ENCODE peak calls at places on chromosomes 5 and 9, in eight cellular contexts. L is HFF-Myc; T is cardiac fibroblast; H is CD8-positive, alpha-beta T cell; Q is fibroblast of the aortic adventitia; B is endodermal cell; C is fibroblast of pulmonary artery; V is hepatocyte. G is an unnamed sample.

GRCh38 chr9:107861075-107861474 is 371.5 kb upstream of the KLF4 start:
- DNase-seq in L (no peak), T (no peak), H (no peak), Q (no peak), B (no peak), C (no peak), V (no peak), G (no peak)

GRCh38 chr5:147188200-147189108 is 46.4 kb upstream of the STK32A start:
- DNase-seq in L (peak; percentile 39), T (peak; percentile 80), H (peak; percentile 52), Q (peak; percentile 84), B (peak; percentile 64), C (peak; percentile 84), V (peak; percentile 88), G (peak; percentile 69)

GRCh38 chr5:33713087-33713486 is 178.7 kb downstream of the ADAMTS12 start:
- DNase-seq in L (no peak), T (no peak), H (no peak), Q (peak; percentile 25), B (no peak), C (no peak), V (no peak), G (no peak)

GRCh38 chr5:87246046-87246445 is 21.6 kb upstream of the RASA1 start:
- DNase-seq in L (no peak), T (no peak), H (no peak), Q (no peak), B (no peak), C (no peak), V (no peak), G (peak; percentile 23)

GRCh38 chr5:78593465-78593864 is 55.1 kb downstream of the LHFPL2 start:
- DNase-seq in L (no peak), T (no peak), H (no peak), Q (no peak), B (no peak), C (no peak), V (no peak), G (no peak)

GRCh38 chr5:127072861-127073846 is at the start of gene C5orf63:
- DNase-seq in L (no peak), T (peak; percentile 26), H (peak; percentile 55), Q (peak; percentile 30), B (peak; percentile 65), C (peak; percentile 29), V (no peak), G (peak; percentile 11)

GRCh38 chr9:34157308-34157707 is 21.5 kb upstream of the UBAP1 start:
- DNase-seq in L (no peak), T (peak; percentile 12), H (no peak), Q (no peak), B (no peak), C (no peak), V (no peak), G (no peak)

GRCh38 chr9:70439991-70440706 is 25.7 kb upstream of the KLF9 start:
- DNase-seq in L (no peak), T (peak; percentile 22), H (no peak), Q (no peak), B (no peak), C (peak; percentile 32), V (no peak), G (no peak)

GRCh38 chr9:93644397-93645088 is 68.2 kb downstream of the PHF2 start:
- DNase-seq in L (no peak), T (no peak), H (peak; percentile 3), Q (no peak), B (no peak), C (no peak), V (no peak), G (no peak)

GRCh38 chr5:1343315-1343751 is 1.6 kb downstream of the CLPTM1L start:
- DNase-seq in L (no peak), T (no peak), H (no peak), Q (no peak), B (no peak), C (no peak), V (no peak), G (no peak)

GRCh38 chr5:113250341-113250953 is 184.3 kb downstream of the TSSK1B start:
- DNase-seq in L (peak; percentile 85), T (peak; percentile 97), H (no peak), Q (peak; percentile 97), B (no peak), C (peak; percentile 99), V (peak; percentile 27), G (peak; percentile 79)

GRCh38 chr5:16179936-16180788 is 571 bp upstream of the MARCHF11 start:
- DNase-seq in L (no peak), T (no peak), H (no peak), Q (no peak), B (peak; percentile 69), C (no peak), V (peak; percentile 6), G (no peak)

GRCh38 chr9:137515338-137515724 is 34.9 kb downstream of the PNPLA7 start:
- DNase-seq in L (no peak), T (no peak), H (no peak), Q (no peak), B (no peak), C (no peak), V (no peak), G (no peak)

GRCh38 chr9:13804532-13804931 is 509.4 kb downstream of the NFIB start:
- DNase-seq in L (no peak), T (no peak), H (no peak), Q (no peak), B (no peak), C (no peak), V (no peak), G (no peak)

GRCh38 chr9:95197692-95198271 is 119.7 kb downstream of the FANCC start:
- DNase-seq in L (peak; percentile 29), T (peak; percentile 65), H (no peak), Q (peak; percentile 84), B (no peak), C (peak; percentile 45), V (no peak), G (peak; percentile 60)

GRCh38 chr9:113148377-113148715 is 2.5 kb upstream of the SLC31A2 start:
- DNase-seq in L (no peak), T (no peak), H (no peak), Q (no peak), B (no peak), C (no peak), V (no peak), G (no peak)

GRCh38 chr5:763397-763796 is 21.1 kb downstream of the ZDHHC11B start:
- DNase-seq in L (no peak), T (no peak), H (no peak), Q (no peak), B (no peak), C (no peak), V (no peak), G (no peak)

DNA sequence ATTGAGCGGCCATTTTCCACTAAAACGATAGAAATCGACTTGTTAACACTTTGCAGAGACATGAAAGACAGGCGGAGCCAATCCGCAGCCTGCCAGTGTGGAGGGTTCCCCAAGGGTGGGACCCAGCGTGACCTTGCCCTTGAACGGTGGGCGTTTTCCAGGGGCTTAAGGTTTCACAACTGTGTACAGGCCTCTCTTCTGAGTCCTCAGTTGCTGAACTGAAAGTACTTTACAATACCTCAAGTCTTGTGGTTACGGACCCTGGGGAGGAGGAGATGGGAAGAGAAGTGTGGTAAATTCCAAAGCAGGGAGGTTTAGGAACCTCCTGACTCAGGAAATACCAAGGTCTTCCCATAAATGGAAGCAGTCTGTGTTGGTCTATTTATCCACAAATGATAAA is 68.2 kb upstream of the CKMT2 start:
- DNase-seq in L (no peak), T (no peak), H (no peak), Q (peak; percentile 11), B (no peak), C (peak; percentile 13), V (no peak), G (peak; percentile 15)
- TF ChIP-seq CTCF in L (no peak), T (no peak), H (no peak), Q (no peak), B (no peak), C (no peak), V (no peak), G (no peak)

GRCh38 chr5:67050635-67051034 is 146.0 kb downstream of the CD180 start:
- DNase-seq in L (no peak), T (no peak), H (no peak), Q (no peak), B (no peak), C (no peak), V (no peak), G (no peak)
- H3K4me3 ChIP-seq in L (no peak overlapping the region), T (no peak overlapping the region), H (no peak overlapping the region), Q (no peak overlapping the region), B (no peak overlapping the region), C (no peak overlapping the region), V (no peak overlapping the region), G (no peak overlapping the region)

GRCh38 chr5:82259172-82259800 is 18.9 kb downstream of the RPS23 start:
- DNase-seq in L (no peak), T (peak; percentile 51), H (no peak), Q (peak; percentile 54), B (no peak), C (peak; percentile 56), V (peak; percentile 13), G (peak; percentile 36)
- TF ChIP-seq CTCF in L (peak; percentile 41), T (peak; percentile 44), H (no peak), Q (peak; percentile 58), B (peak; percentile 73), C (peak; percentile 58), V (peak; percentile 66), G (peak; percentile 57)

DNA sequence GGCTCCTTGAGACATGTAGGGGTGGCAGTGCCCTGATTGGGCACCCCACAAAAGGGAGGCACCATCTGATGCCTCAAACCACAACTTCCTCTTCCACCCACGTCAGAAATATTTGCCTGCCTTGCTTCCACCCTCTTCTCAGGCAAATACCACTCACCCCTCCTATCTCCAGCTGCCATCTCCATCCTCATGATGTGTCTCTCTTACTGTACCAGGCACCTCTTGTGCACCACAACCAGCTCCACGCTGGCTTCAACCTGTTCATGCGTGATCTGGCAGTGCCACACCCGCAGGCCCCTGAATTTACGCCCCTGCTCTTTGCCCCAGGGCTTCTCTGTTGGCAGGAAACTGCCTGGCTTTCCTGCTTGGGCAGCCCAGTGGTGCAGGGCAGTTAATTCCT is 87.8 kb upstream of the HSPA9 start:
- DNase-seq in L (no peak), T (no peak), H (peak; percentile 17), Q (no peak), B (no peak), C (no peak), V (no peak), G (no peak)
- H3K4me3 ChIP-seq in L (no peak overlapping the region), T (no peak overlapping the region), H (no peak overlapping the region), Q (no peak overlapping the region), B (no peak overlapping the region), C (no peak overlapping the region), V (no peak overlapping the region), G (no peak overlapping the region)

DNA sequence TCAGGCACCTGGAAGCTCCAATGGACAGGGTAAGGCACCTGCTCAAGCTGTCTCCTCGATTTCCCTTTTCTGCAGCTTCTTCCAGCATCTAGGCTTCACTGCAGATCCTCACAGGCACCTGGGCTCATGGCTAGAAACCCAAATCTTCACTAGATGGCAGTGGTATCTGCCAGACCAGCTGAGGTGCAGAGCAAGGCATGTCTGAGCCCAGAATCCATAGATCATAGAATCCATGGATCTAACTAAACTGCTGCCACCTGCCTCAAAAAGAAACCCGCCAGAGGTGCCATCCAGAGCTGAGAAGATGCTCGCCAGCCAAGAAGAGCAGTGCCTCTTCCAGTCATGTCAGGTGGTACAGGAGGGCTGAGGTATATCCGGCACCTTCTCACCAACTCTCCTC is 6.9 kb downstream of the SHC3 start:
- DNase-seq in L (no peak), T (no peak), H (no peak), Q (no peak), B (peak; percentile 66), C (no peak), V (no peak), G (no peak)
- TF ChIP-seq CTCF in L (no peak), T (no peak), H (no peak), Q (no peak), B (peak; percentile 54), C (peak; percentile 8), V (peak; percentile 15), G (peak; percentile 18)

GRCh38 chr9:129697956-129698757 is 32.7 kb downstream of the PRRX2 start:
- DNase-seq in L (no peak), T (no peak), H (no peak), Q (peak; percentile 96), B (peak; percentile 61), C (no peak), V (no peak), G (peak; percentile 88)
- H3K4me3 ChIP-seq in L (peak overlapping the region; percentile 31), T (no peak overlapping the region), H (no peak overlapping the region), Q (peak overlapping the region; percentile 58), B (peak overlapping the region; percentile 56), C (peak overlapping the region; percentile 43), V (no peak overlapping the region), G (peak overlapping the region; percentile 47)

G was measured in AG10803.